ENCODE peak calls at places on chromosomes 4 and X, in nine cellular contexts. D, X, S, E, R, N, K, A and J are unnamed samples.

GRCh38 chrX:21678059-21678458 is 19.9 kb upstream of the KLHL34 start:
- DNase-seq in D (no peak), K (no peak), E (no peak), A (no peak), R (no peak), S (no peak), N (no peak), X (no peak), J (no peak)

GRCh38 chr4:114287079-114287696 is 307.7 kb upstream of the ARSJ start:
- DNase-seq in K (no peak), A (no peak), E (no peak), R (no peak), N (no peak), D (no peak), X (no peak), S (no peak), J (no peak)

GRCh38 chr4:153464068-153464467 is 2.1 kb upstream of the TMEM131L start:
- DNase-seq in D (no peak), A (no peak), S (no peak), R (peak; percentile 39), E (no peak), N (no peak), X (no peak), K (no peak), J (no peak)

GRCh38 chrX:44785652-44786051 is 58.2 kb upstream of the DUSP21 start:
- DNase-seq in X (no peak), E (no peak), A (no peak), D (no peak), R (no peak), K (peak; percentile 78), S (no peak), N (no peak), J (no peak)

GRCh38 chr4:172657112-172657511 is 511.5 kb upstream of the GALNT7 start:
- DNase-seq in S (no peak), E (no peak), R (no peak), D (no peak), X (no peak), K (no peak), N (no peak), A (no peak), J (no peak)

GRCh38 chr4:3371038-3371437 is 70.7 kb upstream of the HGFAC start:
- DNase-seq in X (no peak), A (no peak), K (no peak), N (no peak), D (no peak), R (no peak), E (no peak), S (no peak), J (no peak)

GRCh38 chr4:25172964-25173917 is 13.0 kb upstream of the SEPSECS start:
- DNase-seq in R (peak; percentile 55), N (peak; percentile 66), K (peak; percentile 98), E (no peak), D (no peak), S (peak; percentile 81), A (peak; percentile 32), X (peak; percentile 84), J (no peak)

GRCh38 chrX:48761674-48762471 is at the start of gene GLOD5:
- DNase-seq in D (no peak), N (no peak), R (no peak), X (no peak), E (no peak), A (no peak), K (no peak), S (no peak), J (peak; percentile 7)

GRCh38 chr4:114087596-114088230 is 108.3 kb upstream of the ARSJ start:
- DNase-seq in R (no peak), E (no peak), N (no peak), S (no peak), D (no peak), K (peak; percentile 90), X (peak; percentile 32), A (no peak), J (no peak)

GRCh38 chr4:81606166-81606565 is 134.5 kb upstream of the RASGEF1B start:
- DNase-seq in D (no peak), R (no peak), N (no peak), S (no peak), K (no peak), A (no peak), X (no peak), E (no peak), J (no peak)

GRCh38 chrX:101595739-101596419 is 21.9 kb downstream of the ARMCX6 start:
- DNase-seq in N (no peak), X (peak; percentile 46), D (no peak), A (no peak), R (peak; percentile 30), S (peak; percentile 63), E (peak; percentile 62), K (peak; percentile 63), J (peak; percentile 44)

GRCh38 chr4:8435656-8436121 is 4.8 kb downstream of the ACOX3 start:
- DNase-seq in X (no peak), D (no peak), E (peak; percentile 50), A (no peak), K (no peak), R (no peak), N (no peak), S (peak; percentile 28), J (no peak)

GRCh38 chr4:88179261-88179660 is 20.8 kb upstream of the ABCG2 start:
- DNase-seq in N (no peak), R (no peak), S (no peak), A (no peak), E (no peak), D (no peak), K (no peak), X (no peak), J (no peak)

GRCh38 chr4:58359590-58359989 is 1249.4 kb upstream of the IGFBP7 start:
- DNase-seq in X (no peak), K (no peak), A (no peak), E (no peak), R (no peak), D (no peak), S (no peak), N (no peak), J (no peak)

GRCh38 chrX:11470231-11470630 is 177.0 kb downstream of the AMELX start:
- DNase-seq in E (no peak), N (no peak), D (no peak), A (no peak), R (peak; percentile 66), S (no peak), K (peak; percentile 79), X (peak; percentile 56), J (no peak)

GRCh38 chr4:111283066-111283677 is 660.3 kb upstream of the PITX2 start:
- DNase-seq in S (peak; percentile 81), E (peak; percentile 3), D (peak; percentile 76), X (peak; percentile 1), K (peak; percentile 62), R (no peak), A (peak; percentile 16), N (no peak), J (no peak)

GRCh38 chr4:78396613-78397291 is 154.8 kb upstream of the ANXA3 start:
- DNase-seq in R (no peak), E (no peak), S (no peak), X (no peak), A (no peak), D (no peak), K (no peak), N (no peak), J (no peak)

GRCh38 chr4:184793735-184794355 is 31.9 kb downstream of the ACSL1 start:
- DNase-seq in N (no peak), A (no peak), E (no peak), S (no peak), X (no peak), R (no peak), K (no peak), D (no peak), J (no peak)

GRCh38 chr4:98482847-98483806 is 175.3 kb downstream of the TSPAN5 start:
- DNase-seq in R (no peak), E (no peak), S (no peak), D (no peak), N (no peak), X (no peak), K (peak; percentile 67), A (no peak), J (no peak)

GRCh38 chr4:121790976-121791375 is 10.1 kb upstream of the EXOSC9 start:
- DNase-seq in S (no peak), E (no peak), A (no peak), N (no peak), X (no peak), D (no peak), R (no peak), K (peak; percentile 9), J (no peak)

GRCh38 chrX:118945921-118946320 is 28.5 kb upstream of the LONRF3 start:
- DNase-seq in A (no peak), E (no peak), D (no peak), N (no peak), S (no peak), X (no peak), R (no peak), K (no peak), J (no peak)

GRCh38 chr4:146407669-146408084 is 114.1 kb downstream of the SLC10A7 start:
- DNase-seq in D (no peak), E (no peak), S (no peak), R (no peak), X (peak; percentile 97), K (peak; percentile 26), A (no peak), N (no peak), J (no peak)

GRCh38 chr4:152248347-152248746 is 287.5 kb downstream of the FBXW7 start:
- DNase-seq in X (no peak), A (no peak), K (no peak), N (no peak), D (no peak), R (no peak), E (no peak), S (no peak), J (no peak)

GRCh38 chr4:80173841-80174240 is 23.5 kb upstream of the PRDM8 start:
- DNase-seq in X (no peak), R (no peak), A (no peak), N (no peak), E (no peak), S (no peak), D (no peak), K (peak; percentile 15), J (no peak)

GRCh38 chr4:17884511-17884910 is 73.7 kb downstream of the NCAPG start:
- DNase-seq in N (no peak), E (no peak), D (no peak), K (no peak), A (no peak), S (no peak), X (no peak), R (no peak), J (no peak)

GRCh38 chr4:107863850-107864371 is 39.2 kb downstream of the SGMS2 start:
- DNase-seq in X (peak; percentile 37), A (no peak), K (peak; percentile 58), S (peak; percentile 64), E (no peak), N (peak; percentile 10), R (no peak), D (no peak), J (no peak)

GRCh38 chrX:71366674-71367256 is 608 bp downstream of the TAF1 start:
- DNase-seq in D (no peak), K (peak; percentile 12), N (no peak), A (no peak), R (no peak), X (no peak), E (no peak), S (peak; percentile 5), J (no peak)

GRCh38 chrX:65723706-65724105 is 56.3 kb downstream of the MSN start:
- DNase-seq in R (no peak), S (no peak), E (peak; percentile 38), A (no peak), D (no peak), K (peak; percentile 45), N (no peak), X (no peak), J (no peak)

GRCh38 chrX:46882266-46882665 is 30.0 kb upstream of the JADE3 start:
- DNase-seq in D (no peak), E (no peak), K (no peak), S (no peak), A (no peak), X (no peak), R (no peak), N (no peak), J (no peak)